ENCODE peak calls at places on chromosomes 7 and 10, in six cellular contexts. K is IMR-90, M is H9, B is neuronal stem cell, Y is H1, E is mesenchymal stem cell. A is an unnamed sample.

GRCh38 chr10:119489572-119490326 is 52.8 kb downstream of the RGS10 start:
- DNase-seq in K (no peak), M (peak), B (peak), Y (peak), E (peak), A (peak)

GRCh38 chr7:32410545-32410944 is 79.6 kb downstream of the LSM5 start:
- DNase-seq in K (no peak), M (no peak), B (no peak), Y (no peak), E (no peak), A (no peak)

GRCh38 chr10:60031664-60032063 is 125.3 kb upstream of the CCDC6 start:
- DNase-seq in K (no peak), M (no peak), B (no peak), Y (no peak), E (peak), A (no peak)

GRCh38 chr7:94423865-94424264 is 29.2 kb downstream of the COL1A2 start:
- DNase-seq in K (peak), M (no peak), B (no peak), Y (no peak), E (peak), A (no peak)

GRCh38 chr10:70234668-70235447 is 1.6 kb upstream of the PPA1 start:
- DNase-seq in K (peak), M (no peak), B (no peak), Y (no peak), E (peak), A (no peak)

GRCh38 chr7:50679218-50680007 is 103.3 kb downstream of the GRB10 start:
- DNase-seq in K (peak), M (no peak), B (no peak), Y (no peak), E (peak), A (no peak)

GRCh38 chr10:60382946-60383681 is 6.6 kb downstream of the ANK3 start:
- DNase-seq in K (peak), M (no peak), B (no peak), Y (no peak), E (peak), A (peak)

GRCh38 chr7:134842901-134843300 is 63.5 kb downstream of the CALD1 start:
- DNase-seq in K (no peak), M (no peak), B (no peak), Y (no peak), E (no peak), A (no peak)

GRCh38 chr7:99707096-99707495 is 27.3 kb upstream of the CYP3A5 start:
- DNase-seq in K (peak), M (no peak), B (no peak), Y (no peak), E (peak), A (no peak)

GRCh38 chr10:56551037-56551436 is 190.0 kb upstream of the ZWINT start:
- DNase-seq in K (no peak), M (no peak), B (no peak), Y (no peak), E (no peak), A (peak)

GRCh38 chr7:150402671-150403321 is 23.7 kb downstream of the ZNF775 start:
- DNase-seq in K (no peak), M (no peak), B (no peak), Y (no peak), E (no peak), A (no peak)

GRCh38 chr10:7027913-7028808 is 382.7 kb downstream of the SFMBT2 start:
- DNase-seq in K (peak), M (no peak), B (no peak), Y (no peak), E (peak), A (no peak)

GRCh38 chr10:14254368-14254767 is 76.4 kb downstream of the FRMD4A start:
- DNase-seq in K (no peak), M (no peak), B (no peak), Y (no peak), E (no peak), A (no peak)

GRCh38 chr7:41107330-41107937 is 595.5 kb downstream of the INHBA start:
- DNase-seq in K (peak), M (no peak), B (no peak), Y (no peak), E (no peak), A (peak)

GRCh38 chr7:108528183-108528712 is 2.3 kb upstream of the PNPLA8 start:
- DNase-seq in K (no peak), M (no peak), B (no peak), Y (no peak), E (no peak), A (peak)

GRCh38 chr10:12635127-12635541 is 285.8 kb downstream of the CAMK1D start:
- DNase-seq in K (peak), M (no peak), B (no peak), Y (no peak), E (peak), A (no peak)

GRCh38 chr7:35370694-35371093 is 116.8 kb upstream of the TBX20 start:
- DNase-seq in K (no peak), M (no peak), B (no peak), Y (no peak), E (no peak), A (no peak)

GRCh38 chr7:55054252-55054651 is 35.4 kb downstream of the EGFR start:
- DNase-seq in K (no peak), M (no peak), B (no peak), Y (no peak), E (no peak), A (no peak)

GRCh38 chr10:75475470-75476182 is 44.2 kb downstream of the LRMDA start:
- DNase-seq in K (no peak), M (peak), B (no peak), Y (no peak), E (peak), A (no peak)

GRCh38 chr10:36790000-36790399 is 335.4 kb upstream of the ANKRD30A start:
- DNase-seq in K (no peak), M (no peak), B (no peak), Y (no peak), E (no peak), A (no peak)

GRCh38 chr7:107302250-107302649 is 133.4 kb downstream of the HBP1 start:
- DNase-seq in K (no peak), M (no peak), B (no peak), Y (no peak), E (no peak), A (no peak)

GRCh38 chr7:143380646-143381426 is at the start of gene ZYX:
- DNase-seq in K (peak), M (peak), B (peak), Y (peak), E (peak), A (peak)

GRCh38 chr7:105826143-105826542 is 50.3 kb downstream of the ATXN7L1 start:
- DNase-seq in K (peak), M (no peak), B (no peak), Y (no peak), E (peak), A (peak)

GRCh38 chr10:12419279-12419847 is 70.0 kb downstream of the CAMK1D start:
- DNase-seq in K (peak), M (no peak), B (no peak), Y (no peak), E (peak), A (no peak)

GRCh38 chr10:22252801-22253577 is 35.2 kb upstream of the EBLN1 start:
- DNase-seq in K (no peak), M (peak), B (peak), Y (peak), E (peak), A (peak)

GRCh38 chr10:62373995-62374861 is at the start of gene ZNF365:
- DNase-seq in K (peak), M (peak), B (peak), Y (peak), E (peak), A (peak)

GRCh38 chr7:2142386-2142785 is 90.4 kb downstream of the MAD1L1 start:
- DNase-seq in K (no peak), M (no peak), B (no peak), Y (no peak), E (no peak), A (no peak)

GRCh38 chr10:43820663-43821062 is 172.0 kb upstream of the ZNF32 start:
- DNase-seq in K (no peak), M (no peak), B (no peak), Y (no peak), E (no peak), A (no peak)

GRCh38 chr10:132657127-132657706 is 119.6 kb downstream of the INPP5A start:
- DNase-seq in K (no peak), M (no peak), B (no peak), Y (no peak), E (no peak), A (no peak)

GRCh38 chr10:112115781-112116385 is 67.7 kb downstream of the GPAM start:
- DNase-seq in K (peak), M (peak), B (peak), Y (peak), E (peak), A (peak)

GRCh38 chr7:87339373-87339897 is 6.0 kb upstream of the CROT start:
- DNase-seq in K (no peak), M (no peak), B (no peak), Y (no peak), E (peak), A (no peak)

GRCh38 chr10:118020365-118020764 is 26.4 kb downstream of the RAB11FIP2 start:
- DNase-seq in K (no peak), M (peak), B (no peak), Y (peak), E (no peak), A (no peak)

DNA sequence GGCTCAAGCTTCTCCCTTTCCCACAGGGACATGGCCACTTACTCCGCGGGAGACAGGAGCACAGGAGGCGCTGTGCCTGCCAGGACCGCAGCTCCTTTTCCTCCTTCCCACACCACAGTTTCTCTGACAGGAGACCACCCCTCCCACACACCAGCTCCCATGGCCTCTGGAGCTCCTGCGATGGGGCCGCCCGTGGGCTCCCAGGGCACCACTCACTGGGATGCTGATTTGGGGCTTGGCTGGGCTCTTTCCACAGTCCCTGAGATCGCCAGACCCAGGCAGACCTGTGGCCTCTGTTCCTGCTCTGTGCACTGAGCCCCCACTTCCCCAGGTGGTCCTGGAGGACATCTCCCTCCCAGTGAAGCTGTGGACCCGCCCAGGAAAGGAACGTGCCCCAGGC is 226.9 kb upstream of the SHH start:
- DNase-seq in K (no peak), M (no peak), B (no peak), Y (no peak), E (no peak), A (no peak)
- H3K14ac ChIP-seq in K (no peak), M (no peak), B (no peak), Y (no peak), E (no peak), A (no peak)

DNA sequence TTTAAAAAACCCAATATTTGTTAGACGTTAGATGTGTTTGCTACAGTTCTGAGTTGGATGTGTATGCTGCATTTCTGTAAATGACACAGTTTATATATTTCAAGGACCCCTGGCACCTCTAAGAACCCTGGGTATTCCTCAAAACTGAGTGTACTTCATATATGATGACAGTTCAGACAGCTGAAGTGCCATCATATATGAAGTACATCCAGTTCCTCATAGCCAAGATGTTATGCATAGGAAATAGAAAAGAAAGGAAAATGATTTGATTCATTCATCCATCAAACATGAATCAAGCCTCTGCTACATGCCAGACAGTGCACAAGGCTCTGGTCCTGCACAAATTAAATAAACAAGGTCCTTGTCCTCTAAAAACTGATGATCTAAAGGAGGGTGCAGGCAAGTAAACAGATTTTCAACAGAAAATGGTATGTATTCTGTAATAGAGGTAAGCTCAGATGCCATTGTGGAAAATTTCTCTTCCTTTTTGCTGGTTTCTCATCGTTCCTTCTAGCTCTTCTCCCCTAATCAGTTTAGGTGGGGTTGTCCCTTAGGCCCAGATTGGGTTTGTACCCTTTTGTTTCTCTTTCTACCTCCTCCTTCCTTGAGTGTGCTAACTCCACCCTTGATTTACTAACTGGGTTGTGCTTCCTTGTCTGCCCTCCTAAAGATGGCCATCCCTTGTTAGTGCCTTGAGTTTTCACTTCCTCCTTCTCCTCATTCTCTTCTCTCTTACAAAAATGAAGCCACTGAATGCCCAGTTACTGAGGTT is 25.3 kb upstream of the SMIM30 start:
- DNase-seq in K (no peak), M (no peak), B (no peak), Y (no peak), E (no peak), A (no peak)
- H3K14ac ChIP-seq in K (no peak), M (no peak), B (no peak), Y (no peak), E (no peak), A (no peak)

DNA sequence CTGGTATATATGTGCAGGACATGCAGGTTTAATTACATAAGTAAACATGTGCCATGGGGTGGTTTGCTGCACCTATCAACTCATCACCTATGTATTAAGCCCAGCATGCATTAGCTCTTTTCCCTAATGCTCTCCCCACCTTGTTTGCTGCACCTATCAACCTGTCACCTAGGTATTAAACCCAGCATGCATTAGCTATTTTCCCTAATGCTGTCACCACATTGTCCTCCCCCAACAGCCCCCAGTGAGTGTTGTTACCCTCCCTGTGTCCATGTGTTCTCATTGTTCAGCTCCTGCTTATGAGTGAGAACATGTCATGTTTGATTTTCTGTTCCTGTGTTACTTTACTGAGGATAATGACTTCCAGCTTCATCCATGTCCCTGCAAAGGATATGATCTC is 300.5 kb downstream of the ANKRD7 start:
- DNase-seq in K (no peak), M (no peak), B (no peak), Y (no peak), E (no peak), A (no peak)
- H3K14ac ChIP-seq in K (no peak), M (no peak), B (no peak), Y (no peak), E (no peak), A (no peak)

DNA sequence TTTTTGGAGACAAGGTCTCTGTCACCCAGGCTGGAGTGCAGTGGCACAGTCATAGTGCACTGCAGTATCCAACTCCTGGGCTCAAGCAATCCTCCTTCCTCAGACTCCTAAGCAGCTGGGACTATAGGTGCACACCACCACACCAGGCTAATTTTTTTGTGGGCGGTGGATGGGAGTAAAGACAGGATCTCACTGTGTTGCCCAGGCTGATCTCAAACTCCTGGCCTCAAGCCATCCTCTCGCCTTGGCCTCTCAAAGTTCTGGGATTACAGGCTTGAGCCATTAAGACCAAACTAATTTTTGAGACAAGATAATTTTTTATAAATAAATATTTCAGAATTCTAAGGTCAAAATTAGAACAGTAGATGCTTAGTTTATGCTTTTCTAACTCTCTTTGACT is 80.8 kb upstream of the CAPZA2 start:
- DNase-seq in K (no peak), M (no peak), B (no peak), Y (no peak), E (no peak), A (no peak)
- H3K14ac ChIP-seq in K (no peak), M (no peak), B (no peak), Y (no peak), E (no peak), A (peak)

DNA sequence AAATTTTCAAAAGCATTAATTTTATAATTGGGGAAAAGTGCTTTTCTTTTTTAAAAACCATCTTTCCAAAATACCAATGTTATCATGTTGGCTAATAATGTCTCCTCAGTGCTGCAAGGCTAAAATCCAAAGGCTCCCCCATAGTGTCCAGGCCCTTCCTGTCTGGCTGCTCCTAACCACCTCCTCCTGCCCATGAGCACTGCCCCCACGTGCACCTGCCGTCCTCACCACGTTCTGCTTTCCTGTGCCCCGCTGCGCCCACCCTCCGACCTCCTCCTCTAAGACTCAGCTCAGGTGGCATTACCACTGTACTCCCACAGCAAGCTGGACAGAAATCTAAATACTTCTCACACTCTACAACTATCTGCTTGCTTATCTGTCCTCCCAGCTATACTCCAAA is 17.7 kb downstream of the PAXIP1 start:
- DNase-seq in K (no peak), M (no peak), B (no peak), Y (no peak), E (no peak), A (no peak)
- H3K14ac ChIP-seq in K (no peak), M (no peak), B (no peak), Y (no peak), E (no peak), A (no peak)

GRCh38 chr10:66982792-66983481 is 57.1 kb downstream of the LRRTM3 start:
- DNase-seq in K (no peak), M (no peak), B (no peak), Y (no peak), E (no peak), A (no peak)
- H3K14ac ChIP-seq in K (no peak), M (no peak), B (no peak), Y (no peak), E (no peak), A (no peak)

GRCh38 chr10:99124376-99124775 is 111.3 kb downstream of the HPSE2 start:
- DNase-seq in K (no peak), M (no peak), B (no peak), Y (no peak), E (no peak), A (no peak)

GRCh38 chr10:99123851-99124250 is 111.8 kb downstream of the HPSE2 start:
- DNase-seq in K (no peak), M (no peak), B (no peak), Y (no peak), E (no peak), A (no peak)

GRCh38 chr10:99125879-99126278 is 109.8 kb downstream of the HPSE2 start:
- DNase-seq in K (no peak), M (no peak), B (no peak), Y (no peak), E (no peak), A (no peak)
- H3K14ac ChIP-seq in K (no peak), M (no peak), B (no peak), Y (no peak), E (no peak), A (no peak)